ENCODE peak calls at places on chromosomes 7 and 10, in seven cellular contexts. One of them, this sample, is unnamed.

GRCh38 chr7:47937065-47937687 is 11.1 kb downstream of the PKD1L1 start:
- DNase-seq in fibroblast of the aortic adventitia: no peak
- DNase-seq in lung: no peak
- DNase-seq in A549: no peak
- DNase-seq in astrocyte: no peak
- DNase-seq in right lobe of liver: no peak
- DNase-seq in hepatocyte: no peak
- DNase-seq in this sample: no peak

GRCh38 chr10:78707745-78708144 is 361.0 kb upstream of the ZMIZ1 start:
- DNase-seq in fibroblast of the aortic adventitia: no peak
- DNase-seq in lung: no peak
- DNase-seq in A549: no peak
- DNase-seq in astrocyte: no peak
- DNase-seq in right lobe of liver: no peak
- DNase-seq in hepatocyte: no peak
- DNase-seq in this sample: no peak

GRCh38 chr7:142873281-142873784 is 12.2 kb downstream of the TRPV6 start:
- DNase-seq in fibroblast of the aortic adventitia: peak
- DNase-seq in lung: no peak
- DNase-seq in A549: peak
- DNase-seq in astrocyte: no peak
- DNase-seq in right lobe of liver: no peak
- DNase-seq in hepatocyte: no peak
- DNase-seq in this sample: peak

GRCh38 chr10:74949843-74950765 is 123.7 kb downstream of the KAT6B start:
- DNase-seq in fibroblast of the aortic adventitia: no peak
- DNase-seq in lung: no peak
- DNase-seq in A549: no peak
- DNase-seq in astrocyte: no peak
- DNase-seq in right lobe of liver: no peak
- DNase-seq in hepatocyte: no peak
- DNase-seq in this sample: no peak

GRCh38 chr7:100705753-100706671 is at the start of gene POP7:
- DNase-seq in fibroblast of the aortic adventitia: peak
- DNase-seq in lung: peak
- DNase-seq in A549: peak
- DNase-seq in astrocyte: peak
- DNase-seq in right lobe of liver: peak
- DNase-seq in hepatocyte: peak
- DNase-seq in this sample: peak

GRCh38 chr10:4234661-4235060 is 449.7 kb upstream of the KLF6 start:
- DNase-seq in fibroblast of the aortic adventitia: no peak
- DNase-seq in lung: no peak
- DNase-seq in A549: peak
- DNase-seq in astrocyte: no peak
- DNase-seq in right lobe of liver: no peak
- DNase-seq in hepatocyte: no peak
- DNase-seq in this sample: no peak

GRCh38 chr10:52210161-52210560 is 103.9 kb upstream of the DKK1 start:
- DNase-seq in fibroblast of the aortic adventitia: no peak
- DNase-seq in lung: no peak
- DNase-seq in A549: no peak
- DNase-seq in astrocyte: no peak
- DNase-seq in right lobe of liver: no peak
- DNase-seq in hepatocyte: no peak
- DNase-seq in this sample: no peak

GRCh38 chr10:130141878-130142277 is 5.7 kb downstream of the GLRX3 start:
- DNase-seq in fibroblast of the aortic adventitia: no peak
- DNase-seq in lung: no peak
- DNase-seq in A549: no peak
- DNase-seq in astrocyte: no peak
- DNase-seq in right lobe of liver: no peak
- DNase-seq in hepatocyte: no peak
- DNase-seq in this sample: no peak

GRCh38 chr7:52061666-52062065 is 745.1 kb upstream of the COBL start:
- DNase-seq in fibroblast of the aortic adventitia: no peak
- DNase-seq in lung: no peak
- DNase-seq in A549: no peak
- DNase-seq in astrocyte: no peak
- DNase-seq in right lobe of liver: no peak
- DNase-seq in hepatocyte: no peak
- DNase-seq in this sample: no peak

GRCh38 chr7:151694441-151694827 is 174.7 kb upstream of the RHEB start:
- DNase-seq in fibroblast of the aortic adventitia: no peak
- DNase-seq in lung: no peak
- DNase-seq in A549: no peak
- DNase-seq in astrocyte: no peak
- DNase-seq in right lobe of liver: no peak
- DNase-seq in hepatocyte: no peak
- DNase-seq in this sample: no peak

GRCh38 chr7:100220833-100221718 is 1.3 kb downstream of the PVRIG start:
- DNase-seq in fibroblast of the aortic adventitia: no peak
- DNase-seq in lung: no peak
- DNase-seq in A549: no peak
- DNase-seq in astrocyte: no peak
- DNase-seq in right lobe of liver: peak
- DNase-seq in hepatocyte: no peak
- DNase-seq in this sample: no peak

GRCh38 chr7:82507976-82508677 is 64.5 kb upstream of the CACNA2D1 start:
- DNase-seq in fibroblast of the aortic adventitia: no peak
- DNase-seq in lung: peak
- DNase-seq in A549: no peak
- DNase-seq in astrocyte: no peak
- DNase-seq in right lobe of liver: no peak
- DNase-seq in hepatocyte: peak
- DNase-seq in this sample: no peak

GRCh38 chr10:122149138-122149606 is 121.9 kb upstream of the BTBD16 start:
- DNase-seq in fibroblast of the aortic adventitia: no peak
- DNase-seq in lung: no peak
- DNase-seq in A549: no peak
- DNase-seq in astrocyte: no peak
- DNase-seq in right lobe of liver: no peak
- DNase-seq in hepatocyte: no peak
- DNase-seq in this sample: no peak

GRCh38 chr7:105298004-105298403 is 90.7 kb downstream of the SRPK2 start:
- DNase-seq in fibroblast of the aortic adventitia: no peak
- DNase-seq in lung: no peak
- DNase-seq in A549: no peak
- DNase-seq in astrocyte: no peak
- DNase-seq in right lobe of liver: no peak
- DNase-seq in hepatocyte: no peak
- DNase-seq in this sample: no peak

GRCh38 chr7:138864667-138865066 is 66.7 kb upstream of the ATP6V0A4 start:
- DNase-seq in fibroblast of the aortic adventitia: peak
- DNase-seq in lung: no peak
- DNase-seq in A549: peak
- DNase-seq in astrocyte: peak
- DNase-seq in right lobe of liver: no peak
- DNase-seq in hepatocyte: no peak
- DNase-seq in this sample: peak

GRCh38 chr7:151537818-151538561 is 18.3 kb upstream of the RHEB start:
- DNase-seq in fibroblast of the aortic adventitia: peak
- DNase-seq in lung: no peak
- DNase-seq in A549: no peak
- DNase-seq in astrocyte: no peak
- DNase-seq in right lobe of liver: no peak
- DNase-seq in hepatocyte: no peak
- DNase-seq in this sample: peak

GRCh38 chr10:29970576-29970975 is 88.8 kb downstream of the JCAD start:
- DNase-seq in fibroblast of the aortic adventitia: peak
- DNase-seq in lung: no peak
- DNase-seq in A549: no peak
- DNase-seq in astrocyte: peak
- DNase-seq in right lobe of liver: no peak
- DNase-seq in hepatocyte: no peak
- DNase-seq in this sample: no peak

GRCh38 chr7:113809591-113809990 is 109.2 kb downstream of the PPP1R3A start:
- DNase-seq in fibroblast of the aortic adventitia: no peak
- DNase-seq in lung: no peak
- DNase-seq in A549: no peak
- DNase-seq in astrocyte: peak
- DNase-seq in right lobe of liver: no peak
- DNase-seq in hepatocyte: no peak
- DNase-seq in this sample: no peak

GRCh38 chr10:72088879-72089585 is 681 bp upstream of the SPOCK2 start:
- DNase-seq in fibroblast of the aortic adventitia: no peak
- DNase-seq in lung: no peak
- DNase-seq in A549: no peak
- DNase-seq in astrocyte: no peak
- DNase-seq in right lobe of liver: no peak
- DNase-seq in hepatocyte: no peak
- DNase-seq in this sample: peak

GRCh38 chr10:6053816-6054581 is 8.2 kb downstream of the IL2RA start:
- DNase-seq in fibroblast of the aortic adventitia: no peak
- DNase-seq in lung: peak
- DNase-seq in A549: no peak
- DNase-seq in astrocyte: no peak
- DNase-seq in right lobe of liver: peak
- DNase-seq in hepatocyte: peak
- DNase-seq in this sample: no peak

GRCh38 chr7:116592445-116592844 is 67.6 kb downstream of the CAV1 start:
- DNase-seq in fibroblast of the aortic adventitia: no peak
- DNase-seq in lung: peak
- DNase-seq in A549: no peak
- DNase-seq in astrocyte: no peak
- DNase-seq in right lobe of liver: peak
- DNase-seq in hepatocyte: no peak
- DNase-seq in this sample: no peak
- H3K4me3 ChIP-seq in fibroblast of the aortic adventitia: no peak
- H3K4me3 ChIP-seq in lung: no peak
- H3K4me3 ChIP-seq in A549: no peak
- H3K4me3 ChIP-seq in astrocyte: no peak
- H3K4me3 ChIP-seq in right lobe of liver: peak
- H3K4me3 ChIP-seq in hepatocyte: no peak
- H3K4me3 ChIP-seq in this sample: no peak

DNA sequence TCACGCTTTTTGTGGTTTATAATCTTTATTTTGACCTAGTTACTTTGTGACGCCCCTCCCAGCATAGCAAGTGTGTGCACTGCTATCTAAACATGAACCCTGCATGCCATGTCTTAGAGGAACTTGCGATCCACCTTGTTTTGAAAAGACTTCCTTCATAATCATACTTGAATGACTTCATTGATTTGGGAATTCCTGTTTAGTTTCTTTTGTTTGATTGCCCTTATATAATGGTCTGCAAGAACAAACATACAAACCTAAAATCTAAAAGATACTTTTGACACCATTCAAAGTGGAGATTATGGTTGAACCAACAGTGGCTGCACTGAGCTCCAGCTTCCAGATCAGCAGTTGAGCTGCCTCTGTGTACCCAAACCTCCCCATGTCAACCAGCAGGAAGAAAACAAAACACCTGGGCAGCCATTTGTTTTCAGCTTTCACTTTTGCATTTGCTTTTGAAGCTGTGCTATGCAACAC is 132.6 kb downstream of the CELF2 start:
- DNase-seq in fibroblast of the aortic adventitia: no peak
- DNase-seq in lung: no peak
- DNase-seq in A549: no peak
- DNase-seq in astrocyte: no peak
- DNase-seq in right lobe of liver: no peak
- DNase-seq in hepatocyte: no peak
- DNase-seq in this sample: no peak
- H3K4me3 ChIP-seq in fibroblast of the aortic adventitia: no peak
- H3K4me3 ChIP-seq in lung: no peak
- H3K4me3 ChIP-seq in A549: no peak
- H3K4me3 ChIP-seq in astrocyte: no peak
- H3K4me3 ChIP-seq in right lobe of liver: no peak
- H3K4me3 ChIP-seq in hepatocyte: no peak
- H3K4me3 ChIP-seq in this sample: no peak

DNA sequence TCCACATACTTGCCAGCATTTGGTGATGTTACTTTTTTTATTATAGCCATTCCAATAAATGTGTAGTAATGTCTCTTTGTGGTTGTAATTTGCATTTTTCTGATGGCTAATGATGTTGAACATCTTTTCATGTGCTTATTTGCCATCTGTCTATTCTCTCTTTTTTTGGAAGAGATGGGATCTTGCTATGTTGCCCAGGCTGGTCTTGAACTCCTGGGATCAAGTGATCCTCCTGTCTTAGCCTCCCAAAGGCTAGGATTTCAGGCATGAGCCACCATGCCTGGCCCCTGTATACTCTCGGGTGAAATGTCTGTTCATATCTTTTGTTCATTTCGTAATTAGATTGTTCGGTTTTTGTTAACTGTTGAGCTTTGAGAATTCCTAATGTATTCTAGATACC is 3.4 kb downstream of the OGDH start:
- DNase-seq in fibroblast of the aortic adventitia: no peak
- DNase-seq in lung: no peak
- DNase-seq in A549: no peak
- DNase-seq in astrocyte: no peak
- DNase-seq in right lobe of liver: no peak
- DNase-seq in hepatocyte: no peak
- DNase-seq in this sample: no peak
- H3K4me3 ChIP-seq in fibroblast of the aortic adventitia: no peak
- H3K4me3 ChIP-seq in lung: no peak
- H3K4me3 ChIP-seq in A549: no peak
- H3K4me3 ChIP-seq in astrocyte: no peak
- H3K4me3 ChIP-seq in right lobe of liver: no peak
- H3K4me3 ChIP-seq in hepatocyte: no peak
- H3K4me3 ChIP-seq in this sample: no peak

DNA sequence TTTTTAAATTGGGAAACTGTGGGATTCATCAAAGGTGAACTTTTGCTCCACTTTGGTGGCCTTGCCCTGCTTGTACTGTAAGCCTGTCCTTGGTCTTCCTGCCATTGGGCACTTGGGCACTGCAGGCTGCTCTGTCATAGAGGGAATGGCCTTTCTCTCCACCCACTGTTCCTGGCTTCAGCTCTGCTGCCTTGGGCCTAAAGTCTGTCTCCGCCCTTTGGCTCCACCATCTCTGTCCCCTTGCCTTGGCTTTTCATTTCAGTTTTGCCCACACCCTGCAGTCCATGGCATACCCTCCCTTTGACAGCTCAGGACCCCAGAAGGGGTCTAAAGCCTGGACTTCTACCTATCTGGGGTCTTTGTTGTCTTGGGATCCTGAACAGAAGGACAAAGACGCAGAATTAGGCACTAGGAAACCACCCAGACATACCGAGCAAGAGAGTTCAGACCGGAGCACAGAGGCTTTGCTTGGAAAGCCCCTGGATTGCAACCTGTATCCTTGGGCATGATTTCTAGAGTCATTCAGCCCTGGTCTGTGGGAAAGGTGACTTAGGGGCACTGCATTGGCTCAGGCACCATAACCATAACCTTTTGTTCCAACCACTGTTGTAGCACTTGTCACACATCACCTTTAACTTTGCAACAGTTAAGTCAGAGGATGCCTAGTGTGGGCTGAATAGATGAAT is 5.2 kb upstream of the ARHGAP22 start:
- DNase-seq in fibroblast of the aortic adventitia: no peak
- DNase-seq in lung: peak
- DNase-seq in A549: no peak
- DNase-seq in astrocyte: no peak
- DNase-seq in right lobe of liver: no peak
- DNase-seq in hepatocyte: no peak
- DNase-seq in this sample: no peak
- H3K4me3 ChIP-seq in fibroblast of the aortic adventitia: no peak
- H3K4me3 ChIP-seq in lung: no peak
- H3K4me3 ChIP-seq in A549: no peak
- H3K4me3 ChIP-seq in astrocyte: no peak
- H3K4me3 ChIP-seq in right lobe of liver: no peak
- H3K4me3 ChIP-seq in hepatocyte: no peak
- H3K4me3 ChIP-seq in this sample: no peak

This sample was measured in adipocyte.